ENCODE peak calls at places on chromosomes 3 and 15, in five cellular contexts. One of them, this sample, is unnamed.

GRCh38 chr3:178597388-178597787 is 61.2 kb downstream of the KCNMB2 start:
- DNase-seq in psoas muscle: no peak
- DNase-seq in HAP-1: no peak
- DNase-seq in cardiac muscle cell: no peak
- DNase-seq in fibroblast of lung: no peak
- DNase-seq in this sample: no peak

GRCh38 chr3:58325525-58325992 is 7.1 kb upstream of the PXK start:
- DNase-seq in psoas muscle: no peak
- DNase-seq in cardiac muscle cell: peak; percentile 14
- DNase-seq in HAP-1: no peak
- DNase-seq in fibroblast of lung: no peak
- DNase-seq in this sample: no peak

GRCh38 chr3:61637088-61638051 is 76.0 kb downstream of the PTPRG start:
- DNase-seq in HAP-1: peak; percentile 37
- DNase-seq in psoas muscle: peak; percentile 61
- DNase-seq in fibroblast of lung: peak; percentile 60
- DNase-seq in cardiac muscle cell: peak; percentile 63
- DNase-seq in this sample: no peak

GRCh38 chr3:37174532-37175126 is at the start of gene LRRFIP2:
- DNase-seq in cardiac muscle cell: peak; percentile 70
- DNase-seq in fibroblast of lung: peak; percentile 90
- DNase-seq in psoas muscle: no peak
- DNase-seq in HAP-1: no peak
- DNase-seq in this sample: no peak

GRCh38 chr3:105619651-105620050 is 249.2 kb downstream of the CBLB start:
- DNase-seq in psoas muscle: no peak
- DNase-seq in HAP-1: no peak
- DNase-seq in cardiac muscle cell: no peak
- DNase-seq in fibroblast of lung: no peak
- DNase-seq in this sample: no peak

GRCh38 chr3:153289334-153289808 is 127.3 kb downstream of the RAP2B start:
- DNase-seq in psoas muscle: no peak
- DNase-seq in cardiac muscle cell: no peak
- DNase-seq in HAP-1: no peak
- DNase-seq in fibroblast of lung: peak; percentile 40
- DNase-seq in this sample: no peak

GRCh38 chr3:180705619-180706018 is 26.3 kb upstream of the CCDC39 start:
- DNase-seq in fibroblast of lung: no peak
- DNase-seq in cardiac muscle cell: no peak
- DNase-seq in HAP-1: no peak
- DNase-seq in psoas muscle: no peak
- DNase-seq in this sample: no peak

GRCh38 chr3:23333633-23334032 is 130.5 kb downstream of the UBE2E2 start:
- DNase-seq in cardiac muscle cell: no peak
- DNase-seq in HAP-1: no peak
- DNase-seq in fibroblast of lung: no peak
- DNase-seq in psoas muscle: no peak
- DNase-seq in this sample: no peak

GRCh38 chr3:154334973-154335420 is 10.7 kb upstream of the DHX36 start:
- DNase-seq in HAP-1: peak; percentile 68
- DNase-seq in cardiac muscle cell: peak; percentile 49
- DNase-seq in fibroblast of lung: peak; percentile 27
- DNase-seq in psoas muscle: no peak
- DNase-seq in this sample: no peak

GRCh38 chr3:51539291-51539891 is 872 bp downstream of the RAD54L2 start:
- DNase-seq in psoas muscle: no peak
- DNase-seq in HAP-1: peak; percentile 15
- DNase-seq in fibroblast of lung: peak; percentile 86
- DNase-seq in cardiac muscle cell: peak; percentile 56
- DNase-seq in this sample: no peak

GRCh38 chr3:153970735-153971347 is 150.3 kb upstream of the ARHGEF26 start:
- DNase-seq in fibroblast of lung: peak; percentile 18
- DNase-seq in cardiac muscle cell: peak; percentile 55
- DNase-seq in psoas muscle: no peak
- DNase-seq in HAP-1: peak; percentile 38
- DNase-seq in this sample: no peak

GRCh38 chr3:51501833-51502561 is 2.2 kb upstream of the DCAF1 start:
- DNase-seq in HAP-1: peak; percentile 61
- DNase-seq in fibroblast of lung: peak; percentile 57
- DNase-seq in psoas muscle: peak; percentile 89
- DNase-seq in cardiac muscle cell: peak; percentile 84
- DNase-seq in this sample: peak; percentile 84

GRCh38 chr3:37731895-37732294 is 129.8 kb upstream of the CTDSPL start:
- DNase-seq in psoas muscle: no peak
- DNase-seq in fibroblast of lung: no peak
- DNase-seq in cardiac muscle cell: no peak
- DNase-seq in HAP-1: no peak
- DNase-seq in this sample: no peak

GRCh38 chr3:105137911-105138310 is 228.8 kb upstream of the ALCAM start:
- DNase-seq in HAP-1: no peak
- DNase-seq in fibroblast of lung: peak; percentile 4
- DNase-seq in psoas muscle: no peak
- DNase-seq in cardiac muscle cell: no peak
- DNase-seq in this sample: no peak

GRCh38 chr3:58173670-58174472 is 36.9 kb downstream of the DNASE1L3 start:
- DNase-seq in HAP-1: no peak
- DNase-seq in cardiac muscle cell: peak; percentile 24
- DNase-seq in psoas muscle: no peak
- DNase-seq in fibroblast of lung: no peak
- DNase-seq in this sample: no peak

GRCh38 chr3:23944007-23944760 is 902 bp upstream of the NR1D2 start:
- DNase-seq in psoas muscle: no peak
- DNase-seq in fibroblast of lung: no peak
- DNase-seq in HAP-1: no peak
- DNase-seq in cardiac muscle cell: no peak
- DNase-seq in this sample: no peak

GRCh38 chr15:40050788-40051615 is 12.0 kb upstream of the SRP14 start:
- DNase-seq in cardiac muscle cell: peak; percentile 43
- DNase-seq in fibroblast of lung: peak; percentile 25
- DNase-seq in psoas muscle: no peak
- DNase-seq in HAP-1: peak; percentile 15
- DNase-seq in this sample: no peak

GRCh38 chr3:132803889-132804288 is 81.7 kb upstream of the NPHP3 start:
- DNase-seq in cardiac muscle cell: peak; percentile 20
- DNase-seq in HAP-1: no peak
- DNase-seq in fibroblast of lung: peak; percentile 13
- DNase-seq in psoas muscle: no peak
- DNase-seq in this sample: peak; percentile 18

GRCh38 chr3:61903931-61904657 is 342.7 kb downstream of the PTPRG start:
- DNase-seq in HAP-1: no peak
- DNase-seq in cardiac muscle cell: peak; percentile 48
- DNase-seq in fibroblast of lung: peak; percentile 43
- DNase-seq in psoas muscle: peak; percentile 62
- DNase-seq in this sample: no peak

GRCh38 chr15:92074161-92074560 is 220.7 kb downstream of the SLCO3A1 start:
- DNase-seq in cardiac muscle cell: no peak
- DNase-seq in fibroblast of lung: no peak
- DNase-seq in HAP-1: no peak
- DNase-seq in psoas muscle: no peak
- DNase-seq in this sample: no peak

GRCh38 chr3:47261301-47261700 is 21.3 kb downstream of the KIF9 start:
- DNase-seq in psoas muscle: no peak
- DNase-seq in cardiac muscle cell: no peak
- DNase-seq in fibroblast of lung: no peak
- DNase-seq in HAP-1: no peak
- DNase-seq in this sample: no peak

GRCh38 chr15:74420193-74420905 is 13.4 kb downstream of the SEMA7A start:
- DNase-seq in psoas muscle: no peak
- DNase-seq in fibroblast of lung: peak; percentile 65
- DNase-seq in cardiac muscle cell: no peak
- DNase-seq in HAP-1: no peak
- DNase-seq in this sample: no peak

GRCh38 chr15:38680780-38681179 is 116.2 kb upstream of the RASGRP1 start:
- DNase-seq in fibroblast of lung: no peak
- DNase-seq in cardiac muscle cell: no peak
- DNase-seq in psoas muscle: no peak
- DNase-seq in HAP-1: no peak
- DNase-seq in this sample: no peak

GRCh38 chr15:38684461-38685000 is 119.9 kb upstream of the RASGRP1 start:
- DNase-seq in HAP-1: no peak
- DNase-seq in cardiac muscle cell: no peak
- DNase-seq in fibroblast of lung: no peak
- DNase-seq in psoas muscle: no peak
- DNase-seq in this sample: no peak

GRCh38 chr15:38682861-38683260 is 118.2 kb upstream of the RASGRP1 start:
- DNase-seq in HAP-1: no peak
- DNase-seq in fibroblast of lung: no peak
- DNase-seq in psoas muscle: no peak
- DNase-seq in cardiac muscle cell: no peak
- DNase-seq in this sample: no peak

GRCh38 chr15:38683382-38684242 is 119.0 kb upstream of the RASGRP1 start:
- DNase-seq in psoas muscle: no peak
- DNase-seq in HAP-1: peak; percentile 42
- DNase-seq in cardiac muscle cell: peak; percentile 72
- DNase-seq in fibroblast of lung: peak; percentile 29
- DNase-seq in this sample: peak; percentile 15

GRCh38 chr15:38682363-38682762 is 117.7 kb upstream of the RASGRP1 start:
- DNase-seq in fibroblast of lung: no peak
- DNase-seq in psoas muscle: no peak
- DNase-seq in HAP-1: no peak
- DNase-seq in cardiac muscle cell: no peak
- DNase-seq in this sample: no peak
- H3K4me1 ChIP-seq in fibroblast of lung: no peaks in the 10 kb centered on the region
- H3K4me1 ChIP-seq in psoas muscle: no peaks in the 10 kb centered on the region
- H3K4me1 ChIP-seq in HAP-1: no peaks in the 10 kb centered on the region
- H3K4me1 ChIP-seq in cardiac muscle cell: no peaks in the 10 kb centered on the region
- H3K4me1 ChIP-seq in this sample: no peaks in the 10 kb centered on the region

GRCh38 chr15:98653686-98654085 is 5.3 kb downstream of the IGF1R start:
- DNase-seq in HAP-1: no peak
- DNase-seq in fibroblast of lung: no peak
- DNase-seq in cardiac muscle cell: peak; percentile 62
- DNase-seq in psoas muscle: no peak
- DNase-seq in this sample: no peak
- H3K4me1 ChIP-seq in HAP-1: peaks cover 23% of the 10 kb centered on the region
- H3K4me1 ChIP-seq in fibroblast of lung: peaks cover 6% of the 10 kb centered on the region
- H3K4me1 ChIP-seq in cardiac muscle cell: peaks cover 9% of the 10 kb centered on the region
- H3K4me1 ChIP-seq in psoas muscle: peaks cover 42% of the 10 kb centered on the region
- H3K4me1 ChIP-seq in this sample: no peaks in the 10 kb centered on the region

GRCh38 chr3:15903164-15903563 is 105.4 kb upstream of the ANKRD28 start:
- DNase-seq in psoas muscle: peak; percentile 73
- DNase-seq in cardiac muscle cell: no peak
- DNase-seq in fibroblast of lung: peak; percentile 4
- DNase-seq in HAP-1: no peak
- DNase-seq in this sample: no peak
- H3K4me1 ChIP-seq in psoas muscle: peaks cover 34% of the 10 kb centered on the region
- H3K4me1 ChIP-seq in cardiac muscle cell: no peaks in the 10 kb centered on the region
- H3K4me1 ChIP-seq in fibroblast of lung: no peaks in the 10 kb centered on the region
- H3K4me1 ChIP-seq in HAP-1: no peaks in the 10 kb centered on the region
- H3K4me1 ChIP-seq in this sample: peaks cover 2% of the 10 kb centered on the region

GRCh38 chr15:32099097-32099496 is 68.8 kb downstream of the CHRNA7 start:
- DNase-seq in cardiac muscle cell: no peak
- DNase-seq in psoas muscle: no peak
- DNase-seq in HAP-1: no peak
- DNase-seq in fibroblast of lung: no peak
- DNase-seq in this sample: no peak

GRCh38 chr15:32096211-32096610 is 65.9 kb downstream of the CHRNA7 start:
- DNase-seq in fibroblast of lung: no peak
- DNase-seq in cardiac muscle cell: no peak
- DNase-seq in HAP-1: no peak
- DNase-seq in psoas muscle: no peak
- DNase-seq in this sample: no peak

GRCh38 chr15:32100286-32100685 is 70.0 kb downstream of the CHRNA7 start:
- DNase-seq in fibroblast of lung: no peak
- DNase-seq in HAP-1: no peak
- DNase-seq in psoas muscle: no peak
- DNase-seq in cardiac muscle cell: no peak
- DNase-seq in this sample: no peak

GRCh38 chr15:32098033-32098432 is 67.7 kb downstream of the CHRNA7 start:
- DNase-seq in cardiac muscle cell: no peak
- DNase-seq in psoas muscle: no peak
- DNase-seq in HAP-1: no peak
- DNase-seq in fibroblast of lung: no peak
- DNase-seq in this sample: no peak

GRCh38 chr15:32096867-32097266 is 66.6 kb downstream of the CHRNA7 start:
- DNase-seq in cardiac muscle cell: no peak
- DNase-seq in fibroblast of lung: no peak
- DNase-seq in HAP-1: no peak
- DNase-seq in psoas muscle: no peak
- DNase-seq in this sample: no peak
- H3K4me1 ChIP-seq in cardiac muscle cell: peaks cover 3% of the 10 kb centered on the region
- H3K4me1 ChIP-seq in fibroblast of lung: no peaks in the 10 kb centered on the region
- H3K4me1 ChIP-seq in HAP-1: no peaks in the 10 kb centered on the region
- H3K4me1 ChIP-seq in psoas muscle: no peaks in the 10 kb centered on the region
- H3K4me1 ChIP-seq in this sample: peaks cover 5% of the 10 kb centered on the region

This sample was measured in NT2/D1.